ENCODE peak calls at places on chromosomes 11 and 22, in nine cellular contexts. One of them, this sample, is unnamed.
A peak's percentile ranks its signal among the peaks of the same experiment; 100 is the strongest.

GRCh38 chr11:67251841-67252240 is 14.4 kb upstream of the GRK2 start:
- DNase-seq in cardiac fibroblast: no peak
- DNase-seq in lower lobe of right lung: no peak
- DNase-seq in brain microvascular endothelial cell: no peak
- DNase-seq in epithelial cell of esophagus: no peak
- DNase-seq in pancreas: no peak
- DNase-seq in body of pancreas: no peak
- DNase-seq in HepG2: no peak
- DNase-seq in lower leg skin: peak; percentile 25
- DNase-seq in this sample: peak; percentile 58

GRCh38 chr22:46758867-46759290 is 3.6 kb upstream of the TBC1D22A start:
- DNase-seq in cardiac fibroblast: peak; percentile 82
- DNase-seq in lower lobe of right lung: peak; percentile 53
- DNase-seq in brain microvascular endothelial cell: peak; percentile 53
- DNase-seq in epithelial cell of esophagus: peak; percentile 76
- DNase-seq in pancreas: peak; percentile 61
- DNase-seq in body of pancreas: peak; percentile 77
- DNase-seq in HepG2: peak; percentile 91
- DNase-seq in lower leg skin: no peak
- DNase-seq in this sample: peak; percentile 61

GRCh38 chr11:58796333-58797049 is 48.0 kb downstream of the GLYATL2 start:
- DNase-seq in cardiac fibroblast: no peak
- DNase-seq in lower lobe of right lung: no peak
- DNase-seq in brain microvascular endothelial cell: no peak
- DNase-seq in epithelial cell of esophagus: no peak
- DNase-seq in pancreas: peak; percentile 34
- DNase-seq in body of pancreas: peak; percentile 61
- DNase-seq in HepG2: no peak
- DNase-seq in lower leg skin: no peak
- DNase-seq in this sample: no peak

GRCh38 chr11:1863352-1864215 is 10.7 kb downstream of the LSP1 start:
- DNase-seq in cardiac fibroblast: peak; percentile 89
- DNase-seq in lower lobe of right lung: peak; percentile 79
- DNase-seq in brain microvascular endothelial cell: peak; percentile 85
- DNase-seq in epithelial cell of esophagus: peak; percentile 81
- DNase-seq in pancreas: peak; percentile 91
- DNase-seq in body of pancreas: peak; percentile 87
- DNase-seq in HepG2: peak; percentile 29
- DNase-seq in lower leg skin: peak; percentile 96
- DNase-seq in this sample: peak; percentile 86

GRCh38 chr11:130798280-130798679 is 118.0 kb downstream of the SNX19 start:
- DNase-seq in cardiac fibroblast: peak; percentile 93
- DNase-seq in lower lobe of right lung: no peak
- DNase-seq in brain microvascular endothelial cell: peak; percentile 96
- DNase-seq in epithelial cell of esophagus: peak; percentile 87
- DNase-seq in pancreas: no peak
- DNase-seq in body of pancreas: no peak
- DNase-seq in HepG2: no peak
- DNase-seq in lower leg skin: no peak
- DNase-seq in this sample: peak; percentile 94

GRCh38 chr22:20885557-20886323 is 26.9 kb downstream of the SNAP29 start:
- DNase-seq in cardiac fibroblast: peak; percentile 85
- DNase-seq in lower lobe of right lung: peak; percentile 90
- DNase-seq in brain microvascular endothelial cell: peak; percentile 73
- DNase-seq in epithelial cell of esophagus: peak; percentile 82
- DNase-seq in pancreas: peak; percentile 84
- DNase-seq in body of pancreas: peak; percentile 90
- DNase-seq in HepG2: peak; percentile 85
- DNase-seq in lower leg skin: peak; percentile 91
- DNase-seq in this sample: peak; percentile 75

GRCh38 chr11:3182462-3182852 is 17.3 kb upstream of the OSBPL5 start:
- DNase-seq in cardiac fibroblast: no peak
- DNase-seq in lower lobe of right lung: peak; percentile 25
- DNase-seq in brain microvascular endothelial cell: no peak
- DNase-seq in epithelial cell of esophagus: no peak
- DNase-seq in pancreas: no peak
- DNase-seq in body of pancreas: peak; percentile 2
- DNase-seq in HepG2: no peak
- DNase-seq in lower leg skin: no peak
- DNase-seq in this sample: no peak

GRCh38 chr11:45022294-45023064 is 71.8 kb upstream of the TP53I11 start:
- DNase-seq in cardiac fibroblast: no peak
- DNase-seq in lower lobe of right lung: no peak
- DNase-seq in brain microvascular endothelial cell: no peak
- DNase-seq in epithelial cell of esophagus: no peak
- DNase-seq in pancreas: no peak
- DNase-seq in body of pancreas: no peak
- DNase-seq in HepG2: no peak
- DNase-seq in lower leg skin: no peak
- DNase-seq in this sample: peak; percentile 37

GRCh38 chr11:69718147-69718546 is 14.3 kb upstream of the FGF19 start:
- DNase-seq in cardiac fibroblast: peak; percentile 32
- DNase-seq in lower lobe of right lung: no peak
- DNase-seq in brain microvascular endothelial cell: peak; percentile 23
- DNase-seq in epithelial cell of esophagus: peak; percentile 31
- DNase-seq in pancreas: no peak
- DNase-seq in body of pancreas: no peak
- DNase-seq in HepG2: peak; percentile 30
- DNase-seq in lower leg skin: no peak
- DNase-seq in this sample: no peak

GRCh38 chr22:21902296-21903087 is 35.0 kb upstream of the MAPK1 start:
- DNase-seq in cardiac fibroblast: no peak
- DNase-seq in lower lobe of right lung: no peak
- DNase-seq in brain microvascular endothelial cell: no peak
- DNase-seq in epithelial cell of esophagus: no peak
- DNase-seq in pancreas: no peak
- DNase-seq in body of pancreas: no peak
- DNase-seq in HepG2: peak; percentile 69
- DNase-seq in lower leg skin: no peak
- DNase-seq in this sample: no peak

GRCh38 chr22:46019351-46019750 is 42.4 kb upstream of the WNT7B start:
- DNase-seq in cardiac fibroblast: no peak
- DNase-seq in lower lobe of right lung: peak; percentile 14
- DNase-seq in brain microvascular endothelial cell: no peak
- DNase-seq in epithelial cell of esophagus: no peak
- DNase-seq in pancreas: no peak
- DNase-seq in body of pancreas: peak; percentile 1
- DNase-seq in HepG2: no peak
- DNase-seq in lower leg skin: peak; percentile 63
- DNase-seq in this sample: no peak

GRCh38 chr22:41831383-41831782 is 1.5 kb upstream of the SREBF2 start:
- DNase-seq in cardiac fibroblast: peak; percentile 26
- DNase-seq in lower lobe of right lung: no peak
- DNase-seq in brain microvascular endothelial cell: no peak
- DNase-seq in epithelial cell of esophagus: no peak
- DNase-seq in pancreas: no peak
- DNase-seq in body of pancreas: no peak
- DNase-seq in HepG2: no peak
- DNase-seq in lower leg skin: no peak
- DNase-seq in this sample: peak; percentile 32

GRCh38 chr11:88335284-88335683 is 2.3 kb downstream of the CTSC start:
- DNase-seq in cardiac fibroblast: no peak
- DNase-seq in lower lobe of right lung: no peak
- DNase-seq in brain microvascular endothelial cell: no peak
- DNase-seq in epithelial cell of esophagus: no peak
- DNase-seq in pancreas: no peak
- DNase-seq in body of pancreas: no peak
- DNase-seq in HepG2: peak; percentile 15
- DNase-seq in lower leg skin: no peak
- DNase-seq in this sample: no peak

GRCh38 chr11:16356057-16356750 is at the start of gene SOX6:
- DNase-seq in cardiac fibroblast: no peak
- DNase-seq in lower lobe of right lung: no peak
- DNase-seq in brain microvascular endothelial cell: peak; percentile 5
- DNase-seq in epithelial cell of esophagus: no peak
- DNase-seq in pancreas: no peak
- DNase-seq in body of pancreas: peak; percentile 12
- DNase-seq in HepG2: peak; percentile 94
- DNase-seq in lower leg skin: no peak
- DNase-seq in this sample: peak; percentile 6

DNA sequence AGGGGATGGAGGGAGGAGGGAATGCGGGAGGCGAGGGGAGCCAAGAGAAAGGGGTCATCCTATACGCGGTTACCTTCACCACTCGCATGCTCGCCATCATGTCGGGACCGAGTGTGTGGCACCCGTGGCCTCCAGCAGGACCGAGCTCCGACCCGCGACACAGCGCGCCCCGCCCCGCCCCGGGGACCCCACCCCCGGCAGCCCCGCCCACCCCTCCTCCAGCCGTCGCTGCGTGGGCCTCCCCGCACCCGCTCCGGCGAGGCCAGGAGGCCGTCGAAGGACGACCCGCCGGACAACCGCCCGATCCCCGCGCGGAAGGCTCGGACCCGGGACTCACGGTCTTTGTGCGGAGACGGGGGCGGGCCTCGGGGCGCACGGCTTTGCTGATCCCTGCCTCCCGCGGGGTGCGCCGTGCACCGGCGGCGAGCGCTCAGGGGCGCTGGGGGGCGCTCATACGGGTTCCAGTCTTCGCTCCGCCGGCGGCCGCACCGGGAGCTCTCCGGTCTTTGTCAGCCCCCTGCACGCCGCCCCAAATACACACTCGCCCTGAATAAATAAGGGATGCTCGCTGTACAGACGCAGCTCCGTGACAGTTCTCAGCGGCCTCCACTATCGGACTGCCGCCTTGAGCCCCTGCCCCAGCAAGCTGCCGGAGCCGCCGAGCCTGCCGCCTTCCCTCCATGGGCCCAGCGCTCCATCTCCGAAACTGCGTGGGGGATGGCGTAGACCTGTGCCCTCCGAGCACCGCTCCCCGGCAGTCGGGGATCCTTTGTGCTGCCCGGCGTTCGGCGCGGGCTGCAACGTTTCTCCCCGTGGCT is at the start of gene UBE2L6:
- DNase-seq in cardiac fibroblast: no peak
- DNase-seq in lower lobe of right lung: peak; percentile 90
- DNase-seq in brain microvascular endothelial cell: no peak
- DNase-seq in epithelial cell of esophagus: peak; percentile 26
- DNase-seq in pancreas: peak; percentile 80
- DNase-seq in body of pancreas: peak; percentile 84
- DNase-seq in HepG2: no peak
- DNase-seq in lower leg skin: peak; percentile 91
- DNase-seq in this sample: peak; percentile 18
- TF ChIP-seq CTCF in cardiac fibroblast: no peak
- TF ChIP-seq CTCF in lower lobe of right lung: peak; percentile 95
- TF ChIP-seq CTCF in brain microvascular endothelial cell: no peak
- TF ChIP-seq CTCF in epithelial cell of esophagus: no peak
- TF ChIP-seq CTCF in pancreas: peak; percentile 80
- TF ChIP-seq CTCF in body of pancreas: peak; percentile 2
- TF ChIP-seq CTCF in HepG2: peak; percentile 95
- TF ChIP-seq CTCF in lower leg skin: no peak
- TF ChIP-seq CTCF in this sample: peak; percentile 18

GRCh38 chr11:46345131-46345597 is 2.1 kb upstream of the DGKZ start:
- DNase-seq in cardiac fibroblast: no peak
- DNase-seq in lower lobe of right lung: peak; percentile 84
- DNase-seq in brain microvascular endothelial cell: no peak
- DNase-seq in epithelial cell of esophagus: peak; percentile 92
- DNase-seq in pancreas: no peak
- DNase-seq in body of pancreas: no peak
- DNase-seq in HepG2: no peak
- DNase-seq in lower leg skin: peak; percentile 93
- DNase-seq in this sample: no peak
- H3K4me3 ChIP-seq in cardiac fibroblast: no peak overlapping the region
- H3K4me3 ChIP-seq in lower lobe of right lung: peak overlapping the region; percentile 64
- H3K4me3 ChIP-seq in brain microvascular endothelial cell: peak overlapping the region; percentile 9
- H3K4me3 ChIP-seq in epithelial cell of esophagus: peak overlapping the region; percentile 51
- H3K4me3 ChIP-seq in pancreas: no peak overlapping the region
- H3K4me3 ChIP-seq in body of pancreas: no peak overlapping the region
- H3K4me3 ChIP-seq in HepG2: no peak overlapping the region
- H3K4me3 ChIP-seq in lower leg skin: no peak overlapping the region
- H3K4me3 ChIP-seq in this sample: no peak overlapping the region

DNA sequence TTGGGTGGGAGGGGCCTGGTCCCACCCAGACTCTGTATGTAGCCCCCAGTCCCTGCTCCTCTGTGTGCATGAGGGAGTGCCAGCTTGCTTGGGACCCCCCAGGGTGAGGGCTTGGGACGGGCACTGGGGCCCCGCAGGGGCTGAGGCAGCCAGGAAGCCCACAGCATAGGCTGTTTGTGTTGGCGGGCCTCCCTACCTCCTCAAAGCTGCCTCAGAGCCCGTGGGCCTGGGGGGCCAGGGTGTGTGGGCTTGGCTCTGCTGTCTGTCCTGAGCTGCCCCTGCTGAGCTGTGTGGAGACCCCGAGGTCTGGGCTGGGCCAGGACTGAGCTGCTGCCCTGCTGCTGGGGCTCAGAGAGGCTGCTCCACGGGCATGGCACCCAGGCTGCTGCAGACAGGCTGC is 3.2 kb downstream of the TSPAN4 start:
- DNase-seq in cardiac fibroblast: no peak
- DNase-seq in lower lobe of right lung: no peak
- DNase-seq in brain microvascular endothelial cell: no peak
- DNase-seq in epithelial cell of esophagus: no peak
- DNase-seq in pancreas: no peak
- DNase-seq in body of pancreas: no peak
- DNase-seq in HepG2: no peak
- DNase-seq in lower leg skin: no peak
- DNase-seq in this sample: no peak
- TF ChIP-seq CTCF in cardiac fibroblast: no peak
- TF ChIP-seq CTCF in lower lobe of right lung: no peak
- TF ChIP-seq CTCF in brain microvascular endothelial cell: no peak
- TF ChIP-seq CTCF in epithelial cell of esophagus: no peak
- TF ChIP-seq CTCF in pancreas: no peak
- TF ChIP-seq CTCF in body of pancreas: no peak
- TF ChIP-seq CTCF in HepG2: no peak
- TF ChIP-seq CTCF in lower leg skin: no peak
- TF ChIP-seq CTCF in this sample: no peak

GRCh38 chr11:60845338-60845737 is 3.4 kb downstream of the CCDC86 start:
- DNase-seq in cardiac fibroblast: no peak
- DNase-seq in lower lobe of right lung: no peak
- DNase-seq in brain microvascular endothelial cell: no peak
- DNase-seq in epithelial cell of esophagus: no peak
- DNase-seq in pancreas: no peak
- DNase-seq in body of pancreas: no peak
- DNase-seq in HepG2: no peak
- DNase-seq in lower leg skin: no peak
- DNase-seq in this sample: no peak

GRCh38 chr11:60844870-60845221 is 2.9 kb downstream of the CCDC86 start:
- DNase-seq in cardiac fibroblast: no peak
- DNase-seq in lower lobe of right lung: no peak
- DNase-seq in brain microvascular endothelial cell: no peak
- DNase-seq in epithelial cell of esophagus: peak; percentile 10
- DNase-seq in pancreas: no peak
- DNase-seq in body of pancreas: peak; percentile 33
- DNase-seq in HepG2: peak; percentile 94
- DNase-seq in lower leg skin: no peak
- DNase-seq in this sample: no peak

GRCh38 chr11:60841797-60842687 is at the start of gene CCDC86:
- DNase-seq in cardiac fibroblast: peak; percentile 97
- DNase-seq in lower lobe of right lung: peak; percentile 96
- DNase-seq in brain microvascular endothelial cell: peak; percentile 94
- DNase-seq in epithelial cell of esophagus: peak; percentile 96
- DNase-seq in pancreas: peak; percentile 97
- DNase-seq in body of pancreas: peak; percentile 97
- DNase-seq in HepG2: peak; percentile 86
- DNase-seq in lower leg skin: peak; percentile 100
- DNase-seq in this sample: peak; percentile 92

GRCh38 chr11:60842688-60843605 is 1.0 kb downstream of the CCDC86 start:
- DNase-seq in cardiac fibroblast: peak; percentile 43
- DNase-seq in lower lobe of right lung: no peak
- DNase-seq in brain microvascular endothelial cell: no peak
- DNase-seq in epithelial cell of esophagus: peak; percentile 69
- DNase-seq in pancreas: no peak
- DNase-seq in body of pancreas: no peak
- DNase-seq in HepG2: no peak
- DNase-seq in lower leg skin: no peak
- DNase-seq in this sample: peak; percentile 7

GRCh38 chr11:60844045-60844869 is 2.3 kb downstream of the CCDC86 start:
- DNase-seq in cardiac fibroblast: peak; percentile 57
- DNase-seq in lower lobe of right lung: no peak
- DNase-seq in brain microvascular endothelial cell: no peak
- DNase-seq in epithelial cell of esophagus: peak; percentile 45
- DNase-seq in pancreas: no peak
- DNase-seq in body of pancreas: no peak
- DNase-seq in HepG2: no peak
- DNase-seq in lower leg skin: no peak
- DNase-seq in this sample: peak; percentile 8
- H3K4me3 ChIP-seq in cardiac fibroblast: peak overlapping the region; percentile 99
- H3K4me3 ChIP-seq in lower lobe of right lung: no peak overlapping the region
- H3K4me3 ChIP-seq in brain microvascular endothelial cell: peak overlapping the region; percentile 90
- H3K4me3 ChIP-seq in epithelial cell of esophagus: peak overlapping the region; percentile 64
- H3K4me3 ChIP-seq in pancreas: no peak overlapping the region
- H3K4me3 ChIP-seq in body of pancreas: no peak overlapping the region
- H3K4me3 ChIP-seq in HepG2: peak overlapping the region; percentile 88
- H3K4me3 ChIP-seq in lower leg skin: no peak overlapping the region
- H3K4me3 ChIP-seq in this sample: peak overlapping the region; percentile 94